ENCODE peak calls at places on chromosomes 5 and 9, in nine cellular contexts. One of them, this sample, is unnamed.

GRCh38 chr5:133947431-133947841 is 21.0 kb downstream of the C5orf15 start:
- DNase-seq in uterus: no peak
- DNase-seq in suprapubic skin: no peak
- DNase-seq in heart left ventricle: peak; percentile 7
- DNase-seq in IMR-90: peak; percentile 73
- DNase-seq in lower leg skin: no peak
- DNase-seq in esophagus squamous epithelium: no peak
- DNase-seq in GM12878: no peak
- DNase-seq in GM12891: no peak
- DNase-seq in this sample: no peak

GRCh38 chr9:121267689-121268597 is at the start of gene GSN:
- DNase-seq in uterus: peak; percentile 88
- DNase-seq in suprapubic skin: peak; percentile 88
- DNase-seq in heart left ventricle: peak; percentile 90
- DNase-seq in IMR-90: peak; percentile 50
- DNase-seq in lower leg skin: peak; percentile 97
- DNase-seq in esophagus squamous epithelium: no peak
- DNase-seq in GM12878: no peak
- DNase-seq in GM12891: peak; percentile 75
- DNase-seq in this sample: peak; percentile 82

GRCh38 chr5:17105744-17106450 is 111.5 kb upstream of the BASP1 start:
- DNase-seq in uterus: no peak
- DNase-seq in suprapubic skin: peak; percentile 65
- DNase-seq in heart left ventricle: no peak
- DNase-seq in IMR-90: peak; percentile 84
- DNase-seq in lower leg skin: peak; percentile 87
- DNase-seq in esophagus squamous epithelium: no peak
- DNase-seq in GM12878: no peak
- DNase-seq in GM12891: no peak
- DNase-seq in this sample: peak; percentile 39

GRCh38 chr9:96868709-96869108 is 14.4 kb upstream of the ZNF782 start:
- DNase-seq in uterus: no peak
- DNase-seq in suprapubic skin: no peak
- DNase-seq in heart left ventricle: no peak
- DNase-seq in IMR-90: no peak
- DNase-seq in lower leg skin: no peak
- DNase-seq in esophagus squamous epithelium: no peak
- DNase-seq in GM12878: no peak
- DNase-seq in GM12891: no peak
- DNase-seq in this sample: no peak

GRCh38 chr9:115601456-115601855 is 483.5 kb upstream of the TNC start:
- DNase-seq in uterus: no peak
- DNase-seq in suprapubic skin: no peak
- DNase-seq in heart left ventricle: no peak
- DNase-seq in IMR-90: no peak
- DNase-seq in lower leg skin: no peak
- DNase-seq in esophagus squamous epithelium: no peak
- DNase-seq in GM12878: no peak
- DNase-seq in GM12891: no peak
- DNase-seq in this sample: no peak

GRCh38 chr9:32928912-32929311 is 72.5 kb downstream of the APTX start:
- DNase-seq in uterus: no peak
- DNase-seq in suprapubic skin: no peak
- DNase-seq in heart left ventricle: no peak
- DNase-seq in IMR-90: no peak
- DNase-seq in lower leg skin: no peak
- DNase-seq in esophagus squamous epithelium: no peak
- DNase-seq in GM12878: no peak
- DNase-seq in GM12891: no peak
- DNase-seq in this sample: no peak

GRCh38 chr5:57302164-57302563 is 128.3 kb downstream of the GPBP1 start:
- DNase-seq in uterus: no peak
- DNase-seq in suprapubic skin: no peak
- DNase-seq in heart left ventricle: no peak
- DNase-seq in IMR-90: peak; percentile 56
- DNase-seq in lower leg skin: no peak
- DNase-seq in esophagus squamous epithelium: no peak
- DNase-seq in GM12878: peak; percentile 33
- DNase-seq in GM12891: no peak
- DNase-seq in this sample: no peak

GRCh38 chr5:32710335-32710858 is 724 bp upstream of the NPR3 start:
- DNase-seq in uterus: peak; percentile 16
- DNase-seq in suprapubic skin: no peak
- DNase-seq in heart left ventricle: peak; percentile 55
- DNase-seq in IMR-90: no peak
- DNase-seq in lower leg skin: no peak
- DNase-seq in esophagus squamous epithelium: no peak
- DNase-seq in GM12878: no peak
- DNase-seq in GM12891: peak; percentile 23
- DNase-seq in this sample: no peak

GRCh38 chr9:118967901-118968300 is 401.3 kb downstream of the BRINP1 start:
- DNase-seq in uterus: no peak
- DNase-seq in suprapubic skin: no peak
- DNase-seq in heart left ventricle: no peak
- DNase-seq in IMR-90: no peak
- DNase-seq in lower leg skin: no peak
- DNase-seq in esophagus squamous epithelium: no peak
- DNase-seq in GM12878: no peak
- DNase-seq in GM12891: no peak
- DNase-seq in this sample: no peak
- TF ChIP-seq POLR2A in uterus: no peak
- TF ChIP-seq POLR2A in suprapubic skin: no peak
- TF ChIP-seq POLR2A in heart left ventricle: no peak
- TF ChIP-seq POLR2A in IMR-90: no peak
- TF ChIP-seq POLR2A in lower leg skin: no peak
- TF ChIP-seq POLR2A in esophagus squamous epithelium: no peak
- TF ChIP-seq POLR2A in GM12878: no peak
- TF ChIP-seq POLR2A in GM12891: no peak
- TF ChIP-seq POLR2A in this sample: no peak

GRCh38 chr9:129383005-129383414 is 204.9 kb upstream of the IER5L start:
- DNase-seq in uterus: no peak
- DNase-seq in suprapubic skin: no peak
- DNase-seq in heart left ventricle: peak; percentile 64
- DNase-seq in IMR-90: no peak
- DNase-seq in lower leg skin: no peak
- DNase-seq in esophagus squamous epithelium: no peak
- DNase-seq in GM12878: no peak
- DNase-seq in GM12891: no peak
- DNase-seq in this sample: no peak
- TF ChIP-seq POLR2A in uterus: no peak
- TF ChIP-seq POLR2A in suprapubic skin: no peak
- TF ChIP-seq POLR2A in heart left ventricle: no peak
- TF ChIP-seq POLR2A in IMR-90: no peak
- TF ChIP-seq POLR2A in lower leg skin: no peak
- TF ChIP-seq POLR2A in esophagus squamous epithelium: no peak
- TF ChIP-seq POLR2A in GM12878: no peak
- TF ChIP-seq POLR2A in GM12891: no peak
- TF ChIP-seq POLR2A in this sample: no peak

GRCh38 chr9:136686794-136687711 is at the start of gene AGPAT2:
- DNase-seq in uterus: peak; percentile 59
- DNase-seq in suprapubic skin: peak; percentile 88
- DNase-seq in heart left ventricle: peak; percentile 87
- DNase-seq in IMR-90: peak; percentile 36
- DNase-seq in lower leg skin: peak; percentile 93
- DNase-seq in esophagus squamous epithelium: peak; percentile 35
- DNase-seq in GM12878: no peak
- DNase-seq in GM12891: peak; percentile 95
- DNase-seq in this sample: peak; percentile 49
- TF ChIP-seq POLR2A in uterus: no peak
- TF ChIP-seq POLR2A in suprapubic skin: peak; percentile 22
- TF ChIP-seq POLR2A in heart left ventricle: peak; percentile 89
- TF ChIP-seq POLR2A in IMR-90: no peak
- TF ChIP-seq POLR2A in lower leg skin: no peak
- TF ChIP-seq POLR2A in esophagus squamous epithelium: no peak
- TF ChIP-seq POLR2A in GM12878: peak; percentile 75
- TF ChIP-seq POLR2A in GM12891: no peak
- TF ChIP-seq POLR2A in this sample: peak; percentile 33

GRCh38 chr9:23702311-23702922 is 123.6 kb downstream of the ELAVL2 start:
- DNase-seq in uterus: no peak
- DNase-seq in suprapubic skin: no peak
- DNase-seq in heart left ventricle: no peak
- DNase-seq in IMR-90: no peak
- DNase-seq in lower leg skin: no peak
- DNase-seq in esophagus squamous epithelium: no peak
- DNase-seq in GM12878: no peak
- DNase-seq in GM12891: no peak
- DNase-seq in this sample: no peak

GRCh38 chr9:23698161-23698560 is 127.9 kb downstream of the ELAVL2 start:
- DNase-seq in uterus: no peak
- DNase-seq in suprapubic skin: no peak
- DNase-seq in heart left ventricle: no peak
- DNase-seq in IMR-90: no peak
- DNase-seq in lower leg skin: no peak
- DNase-seq in esophagus squamous epithelium: no peak
- DNase-seq in GM12878: no peak
- DNase-seq in GM12891: no peak
- DNase-seq in this sample: no peak

GRCh38 chr9:23701291-23701690 is 124.7 kb downstream of the ELAVL2 start:
- DNase-seq in uterus: no peak
- DNase-seq in suprapubic skin: no peak
- DNase-seq in heart left ventricle: no peak
- DNase-seq in IMR-90: no peak
- DNase-seq in lower leg skin: no peak
- DNase-seq in esophagus squamous epithelium: no peak
- DNase-seq in GM12878: no peak
- DNase-seq in GM12891: no peak
- DNase-seq in this sample: no peak

GRCh38 chr9:23695572-23695971 is 130.5 kb downstream of the ELAVL2 start:
- DNase-seq in uterus: no peak
- DNase-seq in suprapubic skin: no peak
- DNase-seq in heart left ventricle: no peak
- DNase-seq in IMR-90: no peak
- DNase-seq in lower leg skin: no peak
- DNase-seq in esophagus squamous epithelium: no peak
- DNase-seq in GM12878: no peak
- DNase-seq in GM12891: no peak
- DNase-seq in this sample: no peak

DNA sequence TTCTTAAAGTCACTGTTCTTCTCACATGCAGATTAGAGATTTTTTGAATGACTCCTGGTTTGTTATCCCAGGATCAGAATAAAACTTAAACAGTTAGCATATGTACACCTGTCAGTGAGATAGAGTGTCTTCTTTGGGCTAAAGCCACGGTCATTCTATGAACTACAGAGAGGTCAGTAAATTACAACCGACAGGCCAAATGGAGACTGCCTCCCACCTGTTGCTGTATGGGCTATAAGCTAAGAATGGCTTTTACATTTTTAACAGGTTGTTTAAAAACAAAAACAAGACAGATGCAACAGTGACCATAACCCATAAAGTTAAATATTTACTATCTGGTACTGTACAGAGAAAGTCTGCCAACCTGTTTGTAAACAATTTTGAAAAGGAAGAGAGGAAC is 125.7 kb downstream of the ELAVL2 start:
- DNase-seq in uterus: no peak
- DNase-seq in suprapubic skin: no peak
- DNase-seq in heart left ventricle: no peak
- DNase-seq in IMR-90: no peak
- DNase-seq in lower leg skin: no peak
- DNase-seq in esophagus squamous epithelium: no peak
- DNase-seq in GM12878: no peak
- DNase-seq in GM12891: no peak
- DNase-seq in this sample: no peak
- TF ChIP-seq POLR2A in uterus: no peak
- TF ChIP-seq POLR2A in suprapubic skin: no peak
- TF ChIP-seq POLR2A in heart left ventricle: no peak
- TF ChIP-seq POLR2A in IMR-90: no peak
- TF ChIP-seq POLR2A in lower leg skin: no peak
- TF ChIP-seq POLR2A in esophagus squamous epithelium: no peak
- TF ChIP-seq POLR2A in GM12878: no peak
- TF ChIP-seq POLR2A in GM12891: no peak
- TF ChIP-seq POLR2A in this sample: no peak

GRCh38 chr9:88777498-88778312 is 213.6 kb upstream of the S1PR3 start:
- DNase-seq in uterus: no peak
- DNase-seq in suprapubic skin: no peak
- DNase-seq in heart left ventricle: peak; percentile 65
- DNase-seq in IMR-90: peak; percentile 60
- DNase-seq in lower leg skin: peak; percentile 49
- DNase-seq in esophagus squamous epithelium: no peak
- DNase-seq in GM12878: no peak
- DNase-seq in GM12891: no peak
- DNase-seq in this sample: no peak

GRCh38 chr9:88775037-88775471 is 216.2 kb upstream of the S1PR3 start:
- DNase-seq in uterus: peak; percentile 55
- DNase-seq in suprapubic skin: no peak
- DNase-seq in heart left ventricle: no peak
- DNase-seq in IMR-90: peak; percentile 98
- DNase-seq in lower leg skin: peak; percentile 39
- DNase-seq in esophagus squamous epithelium: no peak
- DNase-seq in GM12878: no peak
- DNase-seq in GM12891: no peak
- DNase-seq in this sample: no peak

GRCh38 chr9:88775966-88776365 is 215.3 kb upstream of the S1PR3 start:
- DNase-seq in uterus: no peak
- DNase-seq in suprapubic skin: no peak
- DNase-seq in heart left ventricle: no peak
- DNase-seq in IMR-90: no peak
- DNase-seq in lower leg skin: peak; percentile 56
- DNase-seq in esophagus squamous epithelium: no peak
- DNase-seq in GM12878: no peak
- DNase-seq in GM12891: no peak
- DNase-seq in this sample: no peak

GRCh38 chr9:88775559-88775958 is 215.7 kb upstream of the S1PR3 start:
- DNase-seq in uterus: no peak
- DNase-seq in suprapubic skin: no peak
- DNase-seq in heart left ventricle: no peak
- DNase-seq in IMR-90: peak; percentile 43
- DNase-seq in lower leg skin: no peak
- DNase-seq in esophagus squamous epithelium: no peak
- DNase-seq in GM12878: no peak
- DNase-seq in GM12891: no peak
- DNase-seq in this sample: no peak

GRCh38 chr9:88776717-88777497 is 214.4 kb upstream of the S1PR3 start:
- DNase-seq in uterus: no peak
- DNase-seq in suprapubic skin: no peak
- DNase-seq in heart left ventricle: no peak
- DNase-seq in IMR-90: peak; percentile 87
- DNase-seq in lower leg skin: peak; percentile 31
- DNase-seq in esophagus squamous epithelium: no peak
- DNase-seq in GM12878: no peak
- DNase-seq in GM12891: no peak
- DNase-seq in this sample: no peak
- TF ChIP-seq POLR2A in uterus: no peak
- TF ChIP-seq POLR2A in suprapubic skin: no peak
- TF ChIP-seq POLR2A in heart left ventricle: no peak
- TF ChIP-seq POLR2A in IMR-90: no peak
- TF ChIP-seq POLR2A in lower leg skin: no peak
- TF ChIP-seq POLR2A in esophagus squamous epithelium: no peak
- TF ChIP-seq POLR2A in GM12878: no peak
- TF ChIP-seq POLR2A in GM12891: no peak
- TF ChIP-seq POLR2A in this sample: no peak

This sample was measured in tibial nerve.